ENCODE peak calls at places on chromosomes 11 and 22, in ten cellular contexts. One of them, this sample, is unnamed.

GRCh38 chr22:30940655-30941362 is 27.8 kb downstream of the MORC2 start:
- DNase-seq in A549: no peak
- DNase-seq in heart left ventricle: no peak
- DNase-seq in foreskin fibroblast: no peak
- DNase-seq in GM23338: no peak
- DNase-seq in OCI-LY7: no peak
- DNase-seq in fibroblast of mammary gland: no peak
- DNase-seq in PC-3: no peak
- DNase-seq in esophagus squamous epithelium: no peak
- DNase-seq in upper lobe of left lung: no peak
- DNase-seq in this sample: no peak

GRCh38 chr22:35838849-35839646 is 121.4 kb downstream of the APOL5 start:
- DNase-seq in A549: peak; percentile 54
- DNase-seq in heart left ventricle: no peak
- DNase-seq in foreskin fibroblast: peak; percentile 90
- DNase-seq in GM23338: peak; percentile 70
- DNase-seq in OCI-LY7: peak; percentile 69
- DNase-seq in fibroblast of mammary gland: peak; percentile 82
- DNase-seq in PC-3: peak; percentile 54
- DNase-seq in esophagus squamous epithelium: no peak
- DNase-seq in upper lobe of left lung: no peak
- DNase-seq in this sample: peak; percentile 79

GRCh38 chr22:39738746-39739145 is 154.8 kb downstream of the ENTHD1 start:
- DNase-seq in A549: no peak
- DNase-seq in heart left ventricle: no peak
- DNase-seq in foreskin fibroblast: peak; percentile 66
- DNase-seq in GM23338: no peak
- DNase-seq in OCI-LY7: no peak
- DNase-seq in fibroblast of mammary gland: peak; percentile 46
- DNase-seq in PC-3: peak; percentile 4
- DNase-seq in esophagus squamous epithelium: no peak
- DNase-seq in upper lobe of left lung: no peak
- DNase-seq in this sample: no peak

GRCh38 chr22:23898006-23898974 is 4.1 kb downstream of the MIF start:
- DNase-seq in A549: no peak
- DNase-seq in heart left ventricle: no peak
- DNase-seq in foreskin fibroblast: no peak
- DNase-seq in GM23338: no peak
- DNase-seq in OCI-LY7: no peak
- DNase-seq in fibroblast of mammary gland: no peak
- DNase-seq in PC-3: no peak
- DNase-seq in esophagus squamous epithelium: no peak
- DNase-seq in upper lobe of left lung: no peak
- DNase-seq in this sample: no peak

GRCh38 chr11:70029831-70030811 is 48.0 kb upstream of the ANO1 start:
- DNase-seq in A549: no peak
- DNase-seq in heart left ventricle: no peak
- DNase-seq in foreskin fibroblast: peak; percentile 8
- DNase-seq in GM23338: no peak
- DNase-seq in OCI-LY7: no peak
- DNase-seq in fibroblast of mammary gland: no peak
- DNase-seq in PC-3: no peak
- DNase-seq in esophagus squamous epithelium: no peak
- DNase-seq in upper lobe of left lung: no peak
- DNase-seq in this sample: no peak

GRCh38 chr11:34787899-34788298 is 128.3 kb downstream of the APIP start:
- DNase-seq in A549: no peak
- DNase-seq in heart left ventricle: no peak
- DNase-seq in foreskin fibroblast: no peak
- DNase-seq in GM23338: no peak
- DNase-seq in OCI-LY7: no peak
- DNase-seq in fibroblast of mammary gland: no peak
- DNase-seq in PC-3: peak; percentile 14
- DNase-seq in esophagus squamous epithelium: no peak
- DNase-seq in upper lobe of left lung: no peak
- DNase-seq in this sample: no peak

GRCh38 chr11:131195801-131196517 is 174.5 kb upstream of the NTM start:
- DNase-seq in A549: no peak
- DNase-seq in heart left ventricle: peak; percentile 59
- DNase-seq in foreskin fibroblast: peak; percentile 37
- DNase-seq in GM23338: no peak
- DNase-seq in OCI-LY7: no peak
- DNase-seq in fibroblast of mammary gland: peak; percentile 17
- DNase-seq in PC-3: peak; percentile 62
- DNase-seq in esophagus squamous epithelium: no peak
- DNase-seq in upper lobe of left lung: no peak
- DNase-seq in this sample: peak; percentile 37

GRCh38 chr11:114623720-114624119 is 28.1 kb upstream of the NXPE4 start:
- DNase-seq in A549: no peak
- DNase-seq in heart left ventricle: no peak
- DNase-seq in foreskin fibroblast: no peak
- DNase-seq in GM23338: no peak
- DNase-seq in OCI-LY7: no peak
- DNase-seq in fibroblast of mammary gland: no peak
- DNase-seq in PC-3: no peak
- DNase-seq in esophagus squamous epithelium: no peak
- DNase-seq in upper lobe of left lung: no peak
- DNase-seq in this sample: no peak

GRCh38 chr11:13462311-13462927 is 603 bp downstream of the BTBD10 start:
- DNase-seq in A549: peak; percentile 58
- DNase-seq in heart left ventricle: peak; percentile 69
- DNase-seq in foreskin fibroblast: peak; percentile 60
- DNase-seq in GM23338: peak; percentile 86
- DNase-seq in OCI-LY7: peak; percentile 59
- DNase-seq in fibroblast of mammary gland: peak; percentile 24
- DNase-seq in PC-3: peak; percentile 72
- DNase-seq in esophagus squamous epithelium: no peak
- DNase-seq in upper lobe of left lung: no peak
- DNase-seq in this sample: peak; percentile 23

GRCh38 chr11:2549876-2550605 is 105.2 kb downstream of the KCNQ1 start:
- DNase-seq in A549: no peak
- DNase-seq in heart left ventricle: no peak
- DNase-seq in foreskin fibroblast: no peak
- DNase-seq in GM23338: no peak
- DNase-seq in OCI-LY7: no peak
- DNase-seq in fibroblast of mammary gland: no peak
- DNase-seq in PC-3: no peak
- DNase-seq in esophagus squamous epithelium: no peak
- DNase-seq in upper lobe of left lung: peak; percentile 80
- DNase-seq in this sample: no peak

GRCh38 chr11:106594751-106595351 is 423.4 kb downstream of the GUCY1A2 start:
- DNase-seq in A549: no peak
- DNase-seq in heart left ventricle: no peak
- DNase-seq in foreskin fibroblast: no peak
- DNase-seq in GM23338: peak; percentile 52
- DNase-seq in OCI-LY7: no peak
- DNase-seq in fibroblast of mammary gland: no peak
- DNase-seq in PC-3: peak; percentile 73
- DNase-seq in esophagus squamous epithelium: no peak
- DNase-seq in upper lobe of left lung: no peak
- DNase-seq in this sample: no peak

GRCh38 chr11:17256512-17256911 is 20.0 kb upstream of the NUCB2 start:
- DNase-seq in A549: peak; percentile 58
- DNase-seq in heart left ventricle: no peak
- DNase-seq in foreskin fibroblast: peak; percentile 93
- DNase-seq in GM23338: no peak
- DNase-seq in OCI-LY7: no peak
- DNase-seq in fibroblast of mammary gland: peak; percentile 96
- DNase-seq in PC-3: peak; percentile 89
- DNase-seq in esophagus squamous epithelium: no peak
- DNase-seq in upper lobe of left lung: no peak
- DNase-seq in this sample: peak; percentile 83

GRCh38 chr11:125167292-125167953 is 2.9 kb downstream of the PKNOX2 start:
- DNase-seq in A549: no peak
- DNase-seq in heart left ventricle: peak; percentile 33
- DNase-seq in foreskin fibroblast: no peak
- DNase-seq in GM23338: peak; percentile 76
- DNase-seq in OCI-LY7: no peak
- DNase-seq in fibroblast of mammary gland: no peak
- DNase-seq in PC-3: no peak
- DNase-seq in esophagus squamous epithelium: no peak
- DNase-seq in upper lobe of left lung: peak; percentile 83
- DNase-seq in this sample: peak; percentile 65

GRCh38 chr11:17063171-17064002 is 14.1 kb downstream of the RPS13 start:
- DNase-seq in A549: peak; percentile 57
- DNase-seq in heart left ventricle: peak; percentile 57
- DNase-seq in foreskin fibroblast: peak; percentile 74
- DNase-seq in GM23338: peak; percentile 85
- DNase-seq in OCI-LY7: peak; percentile 32
- DNase-seq in fibroblast of mammary gland: peak; percentile 50
- DNase-seq in PC-3: peak; percentile 73
- DNase-seq in esophagus squamous epithelium: no peak
- DNase-seq in upper lobe of left lung: peak; percentile 27
- DNase-seq in this sample: peak; percentile 56

GRCh38 chr11:127071606-127072005 is 71.0 kb upstream of the KIRREL3 start:
- DNase-seq in A549: no peak
- DNase-seq in heart left ventricle: no peak
- DNase-seq in foreskin fibroblast: no peak
- DNase-seq in GM23338: no peak
- DNase-seq in OCI-LY7: no peak
- DNase-seq in fibroblast of mammary gland: no peak
- DNase-seq in PC-3: no peak
- DNase-seq in esophagus squamous epithelium: no peak
- DNase-seq in upper lobe of left lung: no peak
- DNase-seq in this sample: no peak

GRCh38 chr11:123247498-123247799 is 52.4 kb upstream of the CLMP start:
- DNase-seq in A549: no peak
- DNase-seq in heart left ventricle: no peak
- DNase-seq in foreskin fibroblast: no peak
- DNase-seq in GM23338: no peak
- DNase-seq in OCI-LY7: no peak
- DNase-seq in fibroblast of mammary gland: no peak
- DNase-seq in PC-3: no peak
- DNase-seq in esophagus squamous epithelium: no peak
- DNase-seq in upper lobe of left lung: no peak
- DNase-seq in this sample: no peak
- TF ChIP-seq CTCF in A549: no peak
- TF ChIP-seq CTCF in heart left ventricle: peak; percentile 12
- TF ChIP-seq CTCF in foreskin fibroblast: no peak
- TF ChIP-seq CTCF in GM23338: no peak
- TF ChIP-seq CTCF in OCI-LY7: peak; percentile 68
- TF ChIP-seq CTCF in fibroblast of mammary gland: no peak
- TF ChIP-seq CTCF in PC-3: no peak
- TF ChIP-seq CTCF in esophagus squamous epithelium: no peak
- TF ChIP-seq CTCF in upper lobe of left lung: no peak
- TF ChIP-seq CTCF in this sample: no peak

DNA sequence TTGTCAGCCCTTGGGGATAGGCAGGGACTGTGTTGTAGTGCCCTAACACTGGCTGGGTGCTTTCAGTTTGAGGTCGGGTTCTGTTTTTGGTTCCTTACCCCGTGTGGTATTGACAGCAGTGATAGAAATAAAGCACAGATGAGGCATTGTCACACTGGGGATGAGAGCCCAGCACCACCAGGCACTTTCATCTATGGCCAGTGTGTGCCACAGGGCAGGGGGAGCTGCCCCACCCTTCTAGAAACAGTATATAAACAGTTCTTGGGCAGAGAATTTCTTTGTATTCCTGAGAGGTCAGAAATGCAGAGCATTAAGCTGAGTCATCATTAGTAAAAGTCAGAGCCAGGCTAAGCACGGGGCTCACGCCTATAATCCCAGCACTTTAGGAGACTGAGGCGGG is 23.1 kb upstream of the CDC42EP2 start:
- DNase-seq in A549: peak; percentile 54
- DNase-seq in heart left ventricle: no peak
- DNase-seq in foreskin fibroblast: peak; percentile 80
- DNase-seq in GM23338: no peak
- DNase-seq in OCI-LY7: no peak
- DNase-seq in fibroblast of mammary gland: peak; percentile 80
- DNase-seq in PC-3: peak; percentile 66
- DNase-seq in esophagus squamous epithelium: no peak
- DNase-seq in upper lobe of left lung: no peak
- DNase-seq in this sample: peak; percentile 67
- H3K4me3 ChIP-seq in A549: peak overlapping the region; percentile 21
- H3K4me3 ChIP-seq in heart left ventricle: no peak overlapping the region
- H3K4me3 ChIP-seq in foreskin fibroblast: peak overlapping the region; percentile 20
- H3K4me3 ChIP-seq in GM23338: no peak overlapping the region
- H3K4me3 ChIP-seq in OCI-LY7: no peak overlapping the region
- H3K4me3 ChIP-seq in fibroblast of mammary gland: no peak overlapping the region
- H3K4me3 ChIP-seq in PC-3: no peak overlapping the region
- H3K4me3 ChIP-seq in esophagus squamous epithelium: no peak overlapping the region
- H3K4me3 ChIP-seq in upper lobe of left lung: peak overlapping the region; percentile 27
- H3K4me3 ChIP-seq in this sample: no peak overlapping the region

GRCh38 chr22:44067033-44067432 is 42.9 kb downstream of the PARVB start:
- DNase-seq in A549: no peak
- DNase-seq in heart left ventricle: no peak
- DNase-seq in foreskin fibroblast: no peak
- DNase-seq in GM23338: no peak
- DNase-seq in OCI-LY7: no peak
- DNase-seq in fibroblast of mammary gland: no peak
- DNase-seq in PC-3: no peak
- DNase-seq in esophagus squamous epithelium: no peak
- DNase-seq in upper lobe of left lung: no peak
- DNase-seq in this sample: no peak
- TF ChIP-seq CTCF in A549: no peak
- TF ChIP-seq CTCF in heart left ventricle: no peak
- TF ChIP-seq CTCF in foreskin fibroblast: no peak
- TF ChIP-seq CTCF in GM23338: peak; percentile 29
- TF ChIP-seq CTCF in OCI-LY7: peak; percentile 52
- TF ChIP-seq CTCF in fibroblast of mammary gland: no peak
- TF ChIP-seq CTCF in PC-3: no peak
- TF ChIP-seq CTCF in esophagus squamous epithelium: no peak
- TF ChIP-seq CTCF in upper lobe of left lung: no peak
- TF ChIP-seq CTCF in this sample: no peak

GRCh38 chr11:312092-312816 is 1.6 kb upstream of the IFITM1 start:
- DNase-seq in A549: no peak
- DNase-seq in heart left ventricle: no peak
- DNase-seq in foreskin fibroblast: peak; percentile 47
- DNase-seq in GM23338: no peak
- DNase-seq in OCI-LY7: no peak
- DNase-seq in fibroblast of mammary gland: no peak
- DNase-seq in PC-3: no peak
- DNase-seq in esophagus squamous epithelium: no peak
- DNase-seq in upper lobe of left lung: no peak
- DNase-seq in this sample: no peak

GRCh38 chr11:306645-307371 is 808 bp upstream of the IFITM2 start:
- DNase-seq in A549: no peak
- DNase-seq in heart left ventricle: no peak
- DNase-seq in foreskin fibroblast: no peak
- DNase-seq in GM23338: no peak
- DNase-seq in OCI-LY7: no peak
- DNase-seq in fibroblast of mammary gland: no peak
- DNase-seq in PC-3: no peak
- DNase-seq in esophagus squamous epithelium: no peak
- DNase-seq in upper lobe of left lung: no peak
- DNase-seq in this sample: no peak

GRCh38 chr11:313304-313786 is 495 bp upstream of the IFITM1 start:
- DNase-seq in A549: no peak
- DNase-seq in heart left ventricle: no peak
- DNase-seq in foreskin fibroblast: peak; percentile 28
- DNase-seq in GM23338: no peak
- DNase-seq in OCI-LY7: no peak
- DNase-seq in fibroblast of mammary gland: no peak
- DNase-seq in PC-3: no peak
- DNase-seq in esophagus squamous epithelium: no peak
- DNase-seq in upper lobe of left lung: no peak
- DNase-seq in this sample: no peak

GRCh38 chr11:305834-306211 is 1.8 kb upstream of the IFITM2 start:
- DNase-seq in A549: no peak
- DNase-seq in heart left ventricle: no peak
- DNase-seq in foreskin fibroblast: no peak
- DNase-seq in GM23338: no peak
- DNase-seq in OCI-LY7: no peak
- DNase-seq in fibroblast of mammary gland: no peak
- DNase-seq in PC-3: no peak
- DNase-seq in esophagus squamous epithelium: no peak
- DNase-seq in upper lobe of left lung: no peak
- DNase-seq in this sample: no peak

GRCh38 chr11:309558-309855 is 1.9 kb downstream of the IFITM2 start:
- DNase-seq in A549: no peak
- DNase-seq in heart left ventricle: no peak
- DNase-seq in foreskin fibroblast: no peak
- DNase-seq in GM23338: no peak
- DNase-seq in OCI-LY7: no peak
- DNase-seq in fibroblast of mammary gland: no peak
- DNase-seq in PC-3: no peak
- DNase-seq in esophagus squamous epithelium: no peak
- DNase-seq in upper lobe of left lung: no peak
- DNase-seq in this sample: no peak
- H3K4me3 ChIP-seq in A549: peak overlapping the region; percentile 41
- H3K4me3 ChIP-seq in heart left ventricle: peak overlapping the region; percentile 69
- H3K4me3 ChIP-seq in foreskin fibroblast: peak overlapping the region; percentile 80
- H3K4me3 ChIP-seq in GM23338: peak overlapping the region; percentile 68
- H3K4me3 ChIP-seq in OCI-LY7: no peak overlapping the region
- H3K4me3 ChIP-seq in fibroblast of mammary gland: peak overlapping the region; percentile 71
- H3K4me3 ChIP-seq in PC-3: peak overlapping the region; percentile 59
- H3K4me3 ChIP-seq in esophagus squamous epithelium: peak overlapping the region; percentile 42
- H3K4me3 ChIP-seq in upper lobe of left lung: peak overlapping the region; percentile 69
- H3K4me3 ChIP-seq in this sample: peak overlapping the region; percentile 54